ENCODE peak calls at places on chromosome 7, in seven cellular contexts. I is MV-4-11; R is naive thymus-derived CD8-positive, alpha-beta T cell; Y is cardiac muscle cell; B is astrocyte; S is mesendoderm; M is RKO. C is an unnamed sample.
A peak's percentile ranks its signal among the peaks of the same experiment; 100 is the strongest.

GRCh38 chr7:101096331-101096956 is 11.2 kb downstream of the TRIM56 start:
- DNase-seq in I (no peak), R (no peak), Y (no peak), B (no peak), S (no peak), M (no peak), C (no peak)

GRCh38 chr7:124919841-124920240 is 9.8 kb downstream of the POT1 start:
- DNase-seq in I (no peak), R (no peak), Y (no peak), B (no peak), S (no peak), M (no peak), C (no peak)

GRCh38 chr7:20432071-20432470 is 101.4 kb downstream of the ITGB8 start:
- DNase-seq in I (no peak), R (no peak), Y (no peak), B (no peak), S (peak; percentile 69), M (no peak), C (no peak)

GRCh38 chr7:43763183-43763582 is 4.7 kb downstream of the BLVRA start:
- DNase-seq in I (no peak), R (no peak), Y (peak; percentile 18), B (no peak), S (peak; percentile 64), M (no peak), C (peak; percentile 37)

GRCh38 chr7:55405856-55406541 is 40.9 kb downstream of the LANCL2 start:
- DNase-seq in I (no peak), R (no peak), Y (no peak), B (no peak), S (no peak), M (no peak), C (no peak)

GRCh38 chr7:148442933-148443332 is 147.6 kb upstream of the C7orf33 start:
- DNase-seq in I (no peak), R (no peak), Y (no peak), B (no peak), S (no peak), M (no peak), C (no peak)

GRCh38 chr7:69934475-69934903 is 336.2 kb downstream of the AUTS2 start:
- DNase-seq in I (no peak), R (no peak), Y (peak; percentile 85), B (no peak), S (no peak), M (no peak), C (no peak)

GRCh38 chr7:131188367-131189339 is 139.0 kb upstream of the MKLN1 start:
- DNase-seq in I (peak; percentile 97), R (peak; percentile 21), Y (no peak), B (peak; percentile 99), S (no peak), M (peak; percentile 99), C (no peak)

GRCh38 chr7:150513758-150514157 is 914 bp upstream of the GIMAP7 start:
- DNase-seq in I (no peak), R (no peak), Y (no peak), B (no peak), S (no peak), M (no peak), C (no peak)

GRCh38 chr7:23074443-23075244 is 30.9 kb upstream of the KLHL7 start:
- DNase-seq in I (no peak), R (no peak), Y (no peak), B (peak; percentile 29), S (no peak), M (no peak), C (no peak)

GRCh38 chr7:130505753-130506152 is 13.9 kb downstream of the MEST start:
- DNase-seq in I (no peak), R (no peak), Y (no peak), B (peak; percentile 49), S (no peak), M (no peak), C (no peak)

GRCh38 chr7:108132551-108133265 is 2.5 kb upstream of the LAMB4 start:
- DNase-seq in I (no peak), R (no peak), Y (no peak), B (peak; percentile 66), S (peak; percentile 88), M (no peak), C (no peak)

GRCh38 chr7:138285129-138285528 is 174.9 kb upstream of the TRIM24 start:
- DNase-seq in I (no peak), R (no peak), Y (no peak), B (no peak), S (no peak), M (no peak), C (no peak)

GRCh38 chr7:26278769-26279168 is 12.9 kb upstream of the SNX10 start:
- DNase-seq in I (peak; percentile 57), R (no peak), Y (no peak), B (no peak), S (no peak), M (peak; percentile 78), C (no peak)

GRCh38 chr7:13161125-13161524 is 473.7 kb downstream of the ARL4A start:
- DNase-seq in I (no peak), R (no peak), Y (no peak), B (no peak), S (peak; percentile 58), M (no peak), C (no peak)

GRCh38 chr7:6294839-6295238 is 22.4 kb upstream of the CYTH3 start:
- DNase-seq in I (peak; percentile 43), R (no peak), Y (no peak), B (no peak), S (no peak), M (no peak), C (no peak)

GRCh38 chr7:124791426-124791825 is 25.8 kb upstream of the GPR37 start:
- DNase-seq in I (peak; percentile 25), R (no peak), Y (no peak), B (no peak), S (no peak), M (no peak), C (no peak)

GRCh38 chr7:43582503-43583423 is at the start of gene STK17A:
- DNase-seq in I (peak; percentile 81), R (peak; percentile 93), Y (peak; percentile 95), B (peak; percentile 56), S (peak; percentile 95), M (peak; percentile 91), C (peak; percentile 94)

GRCh38 chr7:71746004-71746403 is 614.1 kb downstream of the GALNT17 start:
- DNase-seq in I (no peak), R (no peak), Y (no peak), B (no peak), S (peak; percentile 32), M (no peak), C (no peak)

GRCh38 chr7:95508780-95509179 is 23.0 kb downstream of the ASB4 start:
- DNase-seq in I (no peak), R (no peak), Y (no peak), B (no peak), S (no peak), M (no peak), C (no peak)

GRCh38 chr7:82945480-82945879 is 217.2 kb downstream of the PCLO start:
- DNase-seq in I (no peak), R (no peak), Y (no peak), B (no peak), S (no peak), M (no peak), C (no peak)

GRCh38 chr7:81685263-81685868 is 84.5 kb downstream of the HGF start:
- DNase-seq in I (no peak), R (no peak), Y (no peak), B (no peak), S (no peak), M (no peak), C (no peak)

C was measured in iPS-NIHi11.